ENCODE peak calls at places on chromosomes 12 and 14, in six cellular contexts. D is lung; B is stomach; J is CD8-positive, alpha-beta T cell; R is right atrium auricular region; M is transverse colon. P is an unnamed sample.

GRCh38 chr12:49702676-49703228 is 4.5 kb downstream of the FMNL3 start:
- DNase-seq in D (no peak), B (no peak), J (no peak), R (no peak), M (no peak), P (no peak)

GRCh38 chr14:92143962-92144361 is 22.2 kb downstream of the CPSF2 start:
- DNase-seq in D (no peak), B (no peak), J (no peak), R (no peak), M (no peak), P (no peak)

GRCh38 chr14:92945959-92946846 is 23.3 kb downstream of the CHGA start:
- DNase-seq in D (peak; percentile 66), B (peak; percentile 91), J (no peak), R (peak; percentile 72), M (peak; percentile 88), P (no peak)

GRCh38 chr12:52566847-52567291 is 6.8 kb downstream of the KRT74 start:
- DNase-seq in D (no peak), B (no peak), J (peak; percentile 32), R (no peak), M (no peak), P (no peak)

GRCh38 chr14:86787782-86788181 is 1205.2 kb downstream of the GALC start:
- DNase-seq in D (no peak), B (no peak), J (no peak), R (no peak), M (no peak), P (no peak)

GRCh38 chr14:97705976-97706375 is 908.8 kb downstream of the VRK1 start:
- DNase-seq in D (no peak), B (no peak), J (no peak), R (no peak), M (no peak), P (no peak)

GRCh38 chr14:65153101-65153500 is 50.8 kb upstream of the MAX start:
- DNase-seq in D (no peak), B (no peak), J (no peak), R (no peak), M (peak; percentile 48), P (no peak)

GRCh38 chr12:87953257-87953860 is 75.8 kb downstream of the C12orf50 start:
- DNase-seq in D (no peak), B (no peak), J (no peak), R (no peak), M (no peak), P (no peak)

GRCh38 chr12:104137175-104137901 is 672 bp downstream of the NFYB start:
- DNase-seq in D (peak; percentile 34), B (peak; percentile 34), J (peak; percentile 15), R (no peak), M (peak; percentile 42), P (peak; percentile 62)

GRCh38 chr12:86712425-86712843 is 456.2 kb upstream of the MGAT4C start:
- DNase-seq in D (no peak), B (no peak), J (no peak), R (no peak), M (no peak), P (no peak)

GRCh38 chr12:124049451-124050094 is 76.6 kb downstream of the ZNF664 start:
- DNase-seq in D (no peak), B (no peak), J (no peak), R (no peak), M (no peak), P (no peak)

GRCh38 chr14:55127491-55127951 is 1.5 kb upstream of the LGALS3 start:
- DNase-seq in D (no peak), B (no peak), J (no peak), R (peak; percentile 56), M (peak; percentile 63), P (peak; percentile 62)

GRCh38 chr12:88578274-88578673 is 2.0 kb downstream of the KITLG start:
- DNase-seq in D (no peak), B (no peak), J (no peak), R (no peak), M (no peak), P (peak; percentile 12)

GRCh38 chr14:102870994-102871831 is 51.2 kb upstream of the AMN start:
- DNase-seq in D (no peak), B (no peak), J (no peak), R (no peak), M (no peak), P (no peak)

GRCh38 chr14:59772252-59772651 is 98.3 kb downstream of the RTN1 start:
- DNase-seq in D (no peak), B (no peak), J (no peak), R (no peak), M (no peak), P (no peak)

GRCh38 chr12:132218519-132218860 is 74.2 kb downstream of the NOC4L start:
- DNase-seq in D (no peak), B (no peak), J (no peak), R (no peak), M (no peak), P (no peak)

GRCh38 chr12:63967358-63967757 is 122.9 kb downstream of the SRGAP1 start:
- DNase-seq in D (no peak), B (no peak), J (no peak), R (no peak), M (no peak), P (no peak)

GRCh38 chr12:110310754-110311153 is 29.7 kb downstream of the ATP2A2 start:
- DNase-seq in D (no peak), B (no peak), J (no peak), R (no peak), M (no peak), P (no peak)

GRCh38 chr12:110311903-110312302 is 30.9 kb downstream of the ATP2A2 start:
- DNase-seq in D (no peak), B (no peak), J (no peak), R (no peak), M (no peak), P (no peak)

GRCh38 chr12:110316861-110317260 is 35.8 kb downstream of the ATP2A2 start:
- DNase-seq in D (no peak), B (no peak), J (no peak), R (no peak), M (no peak), P (no peak)

GRCh38 chr12:110312581-110313360 is 31.7 kb downstream of the ATP2A2 start:
- DNase-seq in D (no peak), B (no peak), J (no peak), R (no peak), M (no peak), P (no peak)

GRCh38 chr12:110314308-110314707 is 33.3 kb downstream of the ATP2A2 start:
- DNase-seq in D (no peak), B (no peak), J (no peak), R (no peak), M (no peak), P (no peak)
- H3K4me1 ChIP-seq in D (peaks cover 37% of the 10 kb centered on the region), B (peaks cover 84% of the 10 kb centered on the region), J (peaks cover 13% of the 10 kb centered on the region), R (peaks cover 82% of the 10 kb centered on the region), M (peaks cover 41% of the 10 kb centered on the region), P (no peaks in the 10 kb centered on the region)

GRCh38 chr14:66651536-66652220 is 143.7 kb downstream of the GPHN start:
- DNase-seq in D (no peak), B (no peak), J (no peak), R (no peak), M (no peak), P (no peak)

GRCh38 chr14:66650491-66650911 is 142.6 kb downstream of the GPHN start:
- DNase-seq in D (no peak), B (no peak), J (no peak), R (no peak), M (no peak), P (no peak)

GRCh38 chr14:66645716-66646115 is 137.8 kb downstream of the GPHN start:
- DNase-seq in D (no peak), B (no peak), J (no peak), R (no peak), M (no peak), P (no peak)

GRCh38 chr14:66652736-66653135 is 144.8 kb downstream of the GPHN start:
- DNase-seq in D (no peak), B (no peak), J (no peak), R (no peak), M (no peak), P (no peak)

DNA sequence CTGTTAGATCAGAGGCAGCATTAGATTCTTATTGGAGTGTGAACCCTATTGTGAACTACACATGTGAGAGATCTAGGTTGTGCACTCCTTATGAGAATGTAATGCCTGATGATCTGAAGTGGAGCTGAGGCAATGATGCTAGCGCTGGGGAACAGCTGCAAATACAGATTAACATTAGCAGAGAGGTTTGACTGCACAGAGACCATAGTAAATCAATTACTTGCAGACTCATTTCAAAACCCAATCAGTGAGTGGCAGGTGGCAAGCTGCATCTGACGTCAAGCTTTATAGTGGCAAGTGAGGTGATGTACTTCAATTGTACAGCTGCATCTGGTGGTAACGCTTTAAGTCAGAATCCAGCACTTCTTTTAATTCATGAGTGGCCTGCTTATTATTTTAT is 141.6 kb downstream of the GPHN start:
- DNase-seq in D (no peak), B (no peak), J (no peak), R (no peak), M (no peak), P (no peak)
- H3K4me3 ChIP-seq in D (no peak overlapping the region), B (no peak overlapping the region), J (no peak overlapping the region), R (no peak overlapping the region), M (no peak overlapping the region), P (no peak overlapping the region)

GRCh38 chr14:68106917-68107316 is 287.3 kb downstream of the RAD51B start:
- DNase-seq in D (no peak), B (no peak), J (no peak), R (no peak), M (no peak), P (no peak)

GRCh38 chr14:68099348-68100045 is 279.9 kb downstream of the RAD51B start:
- DNase-seq in D (no peak), B (no peak), J (no peak), R (no peak), M (no peak), P (no peak)

GRCh38 chr14:68104518-68104917 is 284.9 kb downstream of the RAD51B start:
- DNase-seq in D (no peak), B (no peak), J (no peak), R (no peak), M (no peak), P (no peak)

GRCh38 chr14:68106456-68106855 is 286.9 kb downstream of the RAD51B start:
- DNase-seq in D (no peak), B (no peak), J (no peak), R (no peak), M (no peak), P (no peak)

GRCh38 chr14:68103841-68104240 is 284.3 kb downstream of the RAD51B start:
- DNase-seq in D (no peak), B (no peak), J (no peak), R (no peak), M (no peak), P (no peak)
- H3K27me3 ChIP-seq in D (no peaks in the 10 kb centered on the region), B (no peaks in the 10 kb centered on the region), J (no peaks in the 10 kb centered on the region), R (no peaks in the 10 kb centered on the region), M (no peaks in the 10 kb centered on the region), P (no peaks in the 10 kb centered on the region)

DNA sequence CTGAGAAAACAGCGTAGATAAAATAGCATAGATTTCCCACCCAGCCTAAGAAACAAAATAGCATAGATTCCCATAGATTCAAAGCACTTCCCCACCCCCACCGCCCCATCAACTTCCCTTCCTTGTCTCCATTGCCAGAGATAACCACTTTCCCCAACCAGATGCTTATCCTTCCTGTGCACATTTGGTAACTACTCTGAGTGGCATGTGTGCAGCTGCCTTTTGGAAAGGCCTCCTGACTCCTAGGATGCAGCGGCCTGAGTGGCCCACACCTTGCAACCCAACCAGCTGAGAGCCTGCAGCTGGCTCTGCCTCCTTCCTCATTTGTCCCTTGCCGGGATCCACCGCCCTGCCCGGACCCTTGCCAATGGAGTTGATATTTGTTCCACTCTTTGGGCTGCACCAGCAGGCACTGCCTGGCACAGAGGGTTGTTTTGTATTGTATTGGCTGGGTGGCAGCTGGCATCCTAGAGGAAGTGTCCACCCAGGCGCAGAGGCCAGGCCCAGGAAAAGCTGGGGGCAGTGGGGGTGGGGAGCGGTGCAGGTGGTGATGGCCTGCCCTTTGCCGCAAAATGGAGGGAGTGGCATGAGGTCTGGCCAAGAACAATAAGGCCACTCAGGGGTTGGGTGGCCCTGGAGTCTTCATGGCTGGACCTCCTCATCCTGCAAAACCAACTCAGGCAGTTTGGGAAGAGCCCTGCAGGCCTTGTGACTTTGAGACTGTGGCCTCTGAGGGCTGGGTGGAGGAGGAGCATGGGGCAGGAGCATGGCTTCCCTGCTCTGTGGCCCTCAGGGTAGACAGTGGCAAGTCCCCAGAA is 4.9 kb downstream of the SLC48A1 start:
- DNase-seq in D (no peak), B (peak; percentile 67), J (no peak), R (no peak), M (no peak), P (no peak)
- H3K4me1 ChIP-seq in D (no peaks in the 10 kb centered on the region), B (peaks cover 77% of the 10 kb centered on the region), J (peaks cover 15% of the 10 kb centered on the region), R (peaks cover 64% of the 10 kb centered on the region), M (peaks cover 35% of the 10 kb centered on the region), P (peaks cover 9% of the 10 kb centered on the region)